ENCODE peak calls at places on chromosomes 7 and 10, in six cellular contexts. One of them, this sample, is unnamed. For H3K4me1, the result is how much of the 10 kb centered on the place peaks cover.

GRCh38 chr7:103010220-103010607 is 64.4 kb downstream of the FBXL13 start:
- DNase-seq in GM12878: no peak
- DNase-seq in H1: no peak
- DNase-seq in cardiac muscle cell: no peak
- DNase-seq in right atrium auricular region: no peak
- DNase-seq in neuronal stem cell: no peak
- DNase-seq in this sample: no peak

GRCh38 chr7:50783304-50783703 is 608 bp upstream of the GRB10 start:
- DNase-seq in GM12878: no peak
- DNase-seq in H1: no peak
- DNase-seq in cardiac muscle cell: no peak
- DNase-seq in right atrium auricular region: no peak
- DNase-seq in neuronal stem cell: no peak
- DNase-seq in this sample: no peak

GRCh38 chr7:112398534-112398933 is 51.7 kb upstream of the IFRD1 start:
- DNase-seq in GM12878: no peak
- DNase-seq in H1: no peak
- DNase-seq in cardiac muscle cell: no peak
- DNase-seq in right atrium auricular region: no peak
- DNase-seq in neuronal stem cell: no peak
- DNase-seq in this sample: no peak

GRCh38 chr10:11505636-11506035 is 105.8 kb downstream of the USP6NL start:
- DNase-seq in GM12878: no peak
- DNase-seq in H1: no peak
- DNase-seq in cardiac muscle cell: no peak
- DNase-seq in right atrium auricular region: no peak
- DNase-seq in neuronal stem cell: peak
- DNase-seq in this sample: no peak

GRCh38 chr10:90769946-90770841 is 87.6 kb downstream of the HTR7 start:
- DNase-seq in GM12878: no peak
- DNase-seq in H1: no peak
- DNase-seq in cardiac muscle cell: no peak
- DNase-seq in right atrium auricular region: no peak
- DNase-seq in neuronal stem cell: no peak
- DNase-seq in this sample: no peak

GRCh38 chr7:1952169-1952760 is 280.5 kb downstream of the MAD1L1 start:
- DNase-seq in GM12878: no peak
- DNase-seq in H1: no peak
- DNase-seq in cardiac muscle cell: no peak
- DNase-seq in right atrium auricular region: no peak
- DNase-seq in neuronal stem cell: no peak
- DNase-seq in this sample: peak

GRCh38 chr10:127736915-127737562 is at the start of gene FOXI2:
- DNase-seq in GM12878: no peak
- DNase-seq in H1: peak
- DNase-seq in cardiac muscle cell: no peak
- DNase-seq in right atrium auricular region: no peak
- DNase-seq in neuronal stem cell: peak
- DNase-seq in this sample: no peak

GRCh38 chr10:70832852-70833542 is 17.2 kb downstream of the SGPL1 start:
- DNase-seq in GM12878: no peak
- DNase-seq in H1: no peak
- DNase-seq in cardiac muscle cell: peak
- DNase-seq in right atrium auricular region: no peak
- DNase-seq in neuronal stem cell: no peak
- DNase-seq in this sample: no peak

GRCh38 chr7:1843921-1844335 is 173.9 kb downstream of the ELFN1 start:
- DNase-seq in GM12878: no peak
- DNase-seq in H1: no peak
- DNase-seq in cardiac muscle cell: no peak
- DNase-seq in right atrium auricular region: no peak
- DNase-seq in neuronal stem cell: no peak
- DNase-seq in this sample: peak

GRCh38 chr10:132329565-132330485 is 2.2 kb upstream of the LRRC27 start:
- DNase-seq in GM12878: no peak
- DNase-seq in H1: no peak
- DNase-seq in cardiac muscle cell: peak
- DNase-seq in right atrium auricular region: peak
- DNase-seq in neuronal stem cell: no peak
- DNase-seq in this sample: no peak

GRCh38 chr7:127588697-127589482 is 679 bp downstream of the ARF5 start:
- DNase-seq in GM12878: no peak
- DNase-seq in H1: peak
- DNase-seq in cardiac muscle cell: peak
- DNase-seq in right atrium auricular region: no peak
- DNase-seq in neuronal stem cell: peak
- DNase-seq in this sample: peak

GRCh38 chr7:88291401-88292173 is 15.1 kb downstream of the STEAP4 start:
- DNase-seq in GM12878: no peak
- DNase-seq in H1: no peak
- DNase-seq in cardiac muscle cell: peak
- DNase-seq in right atrium auricular region: no peak
- DNase-seq in neuronal stem cell: no peak
- DNase-seq in this sample: peak

GRCh38 chr10:103921750-103922195 is 3.8 kb upstream of the STN1 start:
- DNase-seq in GM12878: no peak
- DNase-seq in H1: no peak
- DNase-seq in cardiac muscle cell: peak
- DNase-seq in right atrium auricular region: no peak
- DNase-seq in neuronal stem cell: no peak
- DNase-seq in this sample: no peak

GRCh38 chr10:92957223-92958010 is 103.2 kb upstream of the CYP26C1 start:
- DNase-seq in GM12878: no peak
- DNase-seq in H1: no peak
- DNase-seq in cardiac muscle cell: peak
- DNase-seq in right atrium auricular region: no peak
- DNase-seq in neuronal stem cell: no peak
- DNase-seq in this sample: no peak

GRCh38 chr7:19215421-19215820 is 70.2 kb upstream of the FERD3L start:
- DNase-seq in GM12878: no peak
- DNase-seq in H1: no peak
- DNase-seq in cardiac muscle cell: peak
- DNase-seq in right atrium auricular region: no peak
- DNase-seq in neuronal stem cell: peak
- DNase-seq in this sample: no peak

GRCh38 chr10:76632158-76633051 is 1005.2 kb downstream of the KCNMA1 start:
- DNase-seq in GM12878: no peak
- DNase-seq in H1: no peak
- DNase-seq in cardiac muscle cell: no peak
- DNase-seq in right atrium auricular region: no peak
- DNase-seq in neuronal stem cell: no peak
- DNase-seq in this sample: no peak

GRCh38 chr10:71927669-71928592 is 36.3 kb upstream of the CHST3 start:
- DNase-seq in GM12878: no peak
- DNase-seq in H1: no peak
- DNase-seq in cardiac muscle cell: peak
- DNase-seq in right atrium auricular region: no peak
- DNase-seq in neuronal stem cell: no peak
- DNase-seq in this sample: no peak

GRCh38 chr10:79148452-79149344 is 79.9 kb downstream of the ZMIZ1 start:
- DNase-seq in GM12878: no peak
- DNase-seq in H1: no peak
- DNase-seq in cardiac muscle cell: no peak
- DNase-seq in right atrium auricular region: peak
- DNase-seq in neuronal stem cell: no peak
- DNase-seq in this sample: peak
- H3K27ac ChIP-seq in GM12878: no peak
- H3K27ac ChIP-seq in H1: no peak
- H3K27ac ChIP-seq in cardiac muscle cell: peak
- H3K27ac ChIP-seq in right atrium auricular region: peak
- H3K27ac ChIP-seq in neuronal stem cell: no peak
- H3K27ac ChIP-seq in this sample: peak

GRCh38 chr7:134527979-134528371 is 608 bp downstream of the AKR1B10 start:
- DNase-seq in GM12878: no peak
- DNase-seq in H1: no peak
- DNase-seq in cardiac muscle cell: peak
- DNase-seq in right atrium auricular region: no peak
- DNase-seq in neuronal stem cell: no peak
- DNase-seq in this sample: no peak
- H3K4me1 ChIP-seq in GM12878: under half
- H3K4me1 ChIP-seq in H1: under half
- H3K4me1 ChIP-seq in cardiac muscle cell: under half
- H3K4me1 ChIP-seq in right atrium auricular region: under half
- H3K4me1 ChIP-seq in neuronal stem cell: under half
- H3K4me1 ChIP-seq in this sample: under half

GRCh38 chr7:148958061-148958460 is 70.2 kb downstream of the PDIA4 start:
- DNase-seq in GM12878: no peak
- DNase-seq in H1: no peak
- DNase-seq in cardiac muscle cell: no peak
- DNase-seq in right atrium auricular region: no peak
- DNase-seq in neuronal stem cell: no peak
- DNase-seq in this sample: peak
- H3K4me3 ChIP-seq in GM12878: no peak
- H3K4me3 ChIP-seq in H1: no peak
- H3K4me3 ChIP-seq in cardiac muscle cell: no peak
- H3K4me3 ChIP-seq in right atrium auricular region: no peak
- H3K4me3 ChIP-seq in neuronal stem cell: no peak
- H3K4me3 ChIP-seq in this sample: no peak

DNA sequence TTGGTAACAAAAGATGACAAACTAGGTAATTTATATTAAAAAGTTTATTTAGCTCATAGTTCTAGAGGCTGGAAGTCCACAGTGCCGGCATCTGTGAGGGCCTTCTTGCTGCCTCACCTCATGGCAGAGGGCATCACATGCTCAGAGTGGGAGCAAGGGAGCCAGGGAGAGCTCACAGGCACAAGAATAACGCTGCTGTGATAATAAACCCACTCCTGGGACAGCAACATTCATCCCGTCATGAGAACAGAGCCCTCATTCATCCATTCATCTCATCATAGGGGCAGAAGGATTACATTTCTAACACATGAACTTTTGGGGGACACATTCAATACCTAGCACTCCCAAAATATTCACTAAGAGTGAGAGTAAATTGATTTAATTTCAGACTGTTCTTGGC is 170.6 kb upstream of the AKR1E2 start:
- DNase-seq in GM12878: no peak
- DNase-seq in H1: no peak
- DNase-seq in cardiac muscle cell: no peak
- DNase-seq in right atrium auricular region: no peak
- DNase-seq in neuronal stem cell: no peak
- DNase-seq in this sample: no peak
- H3K27ac ChIP-seq in GM12878: no peak
- H3K27ac ChIP-seq in H1: no peak
- H3K27ac ChIP-seq in cardiac muscle cell: no peak
- H3K27ac ChIP-seq in right atrium auricular region: no peak
- H3K27ac ChIP-seq in neuronal stem cell: no peak
- H3K27ac ChIP-seq in this sample: no peak

DNA sequence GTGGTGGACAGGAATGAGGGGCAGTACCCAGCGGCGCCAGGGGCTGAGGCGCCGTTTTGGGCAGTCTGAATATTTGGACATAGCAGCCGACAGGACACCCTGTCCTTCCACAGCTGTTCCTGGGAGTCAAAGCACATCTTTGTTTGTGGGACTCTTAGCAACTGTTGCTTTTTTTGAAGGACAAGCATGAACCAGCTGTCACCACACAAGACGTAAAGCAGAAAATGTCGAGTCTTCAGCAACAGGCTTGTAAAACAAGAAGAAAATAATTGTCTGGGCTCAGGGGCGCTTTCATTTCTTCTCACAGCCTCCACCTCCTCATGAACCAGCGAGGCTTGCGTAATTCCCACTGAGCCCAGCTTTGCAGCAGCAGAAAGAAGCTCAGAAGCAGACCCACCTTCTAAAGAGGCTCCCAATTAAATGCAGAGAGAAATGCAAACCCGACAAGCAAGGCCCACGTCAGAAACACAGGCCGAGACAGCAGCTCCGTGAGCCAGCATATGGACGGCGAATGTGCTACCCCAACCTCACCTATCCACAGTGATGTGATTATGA is 68.9 kb upstream of the DNAAF5 start:
- DNase-seq in GM12878: no peak
- DNase-seq in H1: no peak
- DNase-seq in cardiac muscle cell: peak
- DNase-seq in right atrium auricular region: no peak
- DNase-seq in neuronal stem cell: no peak
- DNase-seq in this sample: no peak
- H3K4me1 ChIP-seq in GM12878: under half
- H3K4me1 ChIP-seq in H1: under half
- H3K4me1 ChIP-seq in cardiac muscle cell: under half
- H3K4me1 ChIP-seq in right atrium auricular region: under half
- H3K4me1 ChIP-seq in neuronal stem cell: under half
- H3K4me1 ChIP-seq in this sample: under half

GRCh38 chr10:124743188-124744046 is 761 bp downstream of the FAM53B start:
- DNase-seq in GM12878: no peak
- DNase-seq in H1: no peak
- DNase-seq in cardiac muscle cell: peak
- DNase-seq in right atrium auricular region: no peak
- DNase-seq in neuronal stem cell: peak
- DNase-seq in this sample: peak

GRCh38 chr10:124741281-124741921 is 2.8 kb downstream of the FAM53B start:
- DNase-seq in GM12878: no peak
- DNase-seq in H1: no peak
- DNase-seq in cardiac muscle cell: peak
- DNase-seq in right atrium auricular region: peak
- DNase-seq in neuronal stem cell: peak
- DNase-seq in this sample: peak

GRCh38 chr10:124742418-124743187 is 1.6 kb downstream of the FAM53B start:
- DNase-seq in GM12878: no peak
- DNase-seq in H1: no peak
- DNase-seq in cardiac muscle cell: peak
- DNase-seq in right atrium auricular region: peak
- DNase-seq in neuronal stem cell: no peak
- DNase-seq in this sample: no peak

GRCh38 chr10:124740374-124741280 is 3.6 kb downstream of the FAM53B start:
- DNase-seq in GM12878: no peak
- DNase-seq in H1: no peak
- DNase-seq in cardiac muscle cell: peak
- DNase-seq in right atrium auricular region: peak
- DNase-seq in neuronal stem cell: peak
- DNase-seq in this sample: peak

GRCh38 chr10:124741922-124742417 is 2.2 kb downstream of the FAM53B start:
- DNase-seq in GM12878: no peak
- DNase-seq in H1: no peak
- DNase-seq in cardiac muscle cell: no peak
- DNase-seq in right atrium auricular region: peak
- DNase-seq in neuronal stem cell: no peak
- DNase-seq in this sample: no peak
- H3K4me3 ChIP-seq in GM12878: peak
- H3K4me3 ChIP-seq in H1: no peak
- H3K4me3 ChIP-seq in cardiac muscle cell: no peak
- H3K4me3 ChIP-seq in right atrium auricular region: peak
- H3K4me3 ChIP-seq in neuronal stem cell: no peak
- H3K4me3 ChIP-seq in this sample: peak

DNA sequence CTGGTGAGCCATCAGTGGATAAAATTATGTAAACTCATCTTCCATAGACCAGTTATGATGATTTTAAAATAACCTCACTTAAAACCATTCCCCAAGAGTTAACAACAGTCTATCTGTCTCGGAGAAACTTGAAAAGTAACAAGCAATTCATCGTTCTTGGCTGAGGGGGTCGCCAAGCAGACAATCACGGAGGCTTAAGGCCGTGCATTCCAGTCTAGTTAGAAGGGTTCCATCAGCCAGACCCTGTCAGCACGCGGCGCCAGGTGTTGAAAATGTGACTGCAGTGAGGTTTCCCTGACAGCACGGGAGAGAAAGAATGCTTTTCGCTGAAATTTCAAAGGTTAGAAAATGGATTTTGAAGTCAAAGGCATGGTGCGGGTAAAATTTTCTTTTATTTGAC is 1025.0 kb upstream of the CELF2 start:
- DNase-seq in GM12878: no peak
- DNase-seq in H1: peak
- DNase-seq in cardiac muscle cell: peak
- DNase-seq in right atrium auricular region: no peak
- DNase-seq in neuronal stem cell: no peak
- DNase-seq in this sample: no peak
- H3K27ac ChIP-seq in GM12878: no peak
- H3K27ac ChIP-seq in H1: no peak
- H3K27ac ChIP-seq in cardiac muscle cell: no peak
- H3K27ac ChIP-seq in right atrium auricular region: no peak
- H3K27ac ChIP-seq in neuronal stem cell: no peak
- H3K27ac ChIP-seq in this sample: no peak